ENCODE peak calls at places on chromosomes 7 and 10, in six cellular contexts. E is transverse colon, Y is Peyer's patch, J is fibroblast of villous mesenchyme, M is mesendoderm, H is GM06990. L is an unnamed sample.

GRCh38 chr7:12893292-12893691 is 205.9 kb downstream of the ARL4A start:
- DNase-seq in E (no peak), Y (no peak), J (no peak), M (no peak), H (no peak), L (no peak)

GRCh38 chr10:5951167-5951711 is 26.1 kb downstream of the IL15RA start:
- DNase-seq in E (no peak), Y (peak; percentile 57), J (peak; percentile 78), M (no peak), H (no peak), L (no peak)

GRCh38 chr7:672891-673290 is 53.6 kb upstream of the DNAAF5 start:
- DNase-seq in E (no peak), Y (no peak), J (no peak), M (no peak), H (no peak), L (no peak)

GRCh38 chr7:159013825-159014289 is 130.8 kb downstream of the VIPR2 start:
- DNase-seq in E (no peak), Y (no peak), J (no peak), M (no peak), H (no peak), L (no peak)

GRCh38 chr7:91034459-91035368 is 229.5 kb upstream of the FZD1 start:
- DNase-seq in E (peak; percentile 57), Y (peak; percentile 64), J (peak; percentile 63), M (peak; percentile 57), H (no peak), L (no peak)

GRCh38 chr10:49183596-49184542 is 4.3 kb downstream of the TMEM273 start:
- DNase-seq in E (no peak), Y (no peak), J (no peak), M (no peak), H (no peak), L (no peak)

GRCh38 chr10:49736564-49737113 is 25.5 kb downstream of the OGDHL start:
- DNase-seq in E (no peak), Y (no peak), J (no peak), M (no peak), H (no peak), L (no peak)

GRCh38 chr7:46557295-46557711 is 636.2 kb upstream of the IGFBP3 start:
- DNase-seq in E (peak; percentile 60), Y (peak; percentile 76), J (peak; percentile 97), M (no peak), H (no peak), L (no peak)

GRCh38 chr10:80414126-80414898 is 6.0 kb downstream of the PRXL2A start:
- DNase-seq in E (peak; percentile 48), Y (peak; percentile 66), J (peak; percentile 89), M (no peak), H (no peak), L (no peak)

GRCh38 chr7:142817506-142817905 is 37.4 kb upstream of the EPHB6 start:
- DNase-seq in E (no peak), Y (no peak), J (no peak), M (no peak), H (no peak), L (no peak)

GRCh38 chr7:80659120-80660055 is 20.9 kb downstream of the CD36 start:
- DNase-seq in E (no peak), Y (no peak), J (peak; percentile 55), M (peak; percentile 11), H (no peak), L (no peak)

GRCh38 chr10:9646201-9646600 is 1371.5 kb upstream of the CELF2 start:
- DNase-seq in E (no peak), Y (no peak), J (no peak), M (peak; percentile 16), H (no peak), L (no peak)

GRCh38 chr10:79264942-79265341 is 82.3 kb upstream of the PPIF start:
- DNase-seq in E (no peak), Y (no peak), J (peak; percentile 55), M (peak; percentile 40), H (no peak), L (no peak)

GRCh38 chr7:77580762-77581350 is 43.8 kb downstream of the PTPN12 start:
- DNase-seq in E (no peak), Y (no peak), J (peak; percentile 76), M (no peak), H (no peak), L (no peak)

GRCh38 chr7:42831051-42831952 is 80.6 kb downstream of the C7orf25 start:
- DNase-seq in E (peak; percentile 20), Y (peak; percentile 48), J (peak; percentile 51), M (peak; percentile 41), H (no peak), L (no peak)

GRCh38 chr10:110530131-110530831 is 32.6 kb downstream of the DUSP5 start:
- DNase-seq in E (no peak), Y (peak; percentile 67), J (peak; percentile 74), M (peak; percentile 97), H (no peak), L (no peak)

GRCh38 chr7:130560972-130561371 is 69.1 kb downstream of the MEST start:
- DNase-seq in E (no peak), Y (no peak), J (peak; percentile 59), M (peak; percentile 54), H (peak; percentile 59), L (peak; percentile 13)

GRCh38 chr7:82105463-82105862 is 335.6 kb upstream of the HGF start:
- DNase-seq in E (no peak), Y (no peak), J (peak; percentile 53), M (peak; percentile 51), H (no peak), L (no peak)

GRCh38 chr7:99267530-99268360 is 4.9 kb upstream of the MYH16 start:
- DNase-seq in E (no peak), Y (no peak), J (peak; percentile 63), M (no peak), H (no peak), L (no peak)

GRCh38 chr10:46233101-46233500 is 53.7 kb upstream of the ANTXRL start:
- DNase-seq in E (no peak), Y (peak; percentile 19), J (no peak), M (no peak), H (no peak), L (no peak)

GRCh38 chr7:22601812-22602568 is 102.0 kb upstream of the STEAP1B start:
- DNase-seq in E (no peak), Y (no peak), J (peak; percentile 71), M (peak; percentile 75), H (no peak), L (no peak)

GRCh38 chr7:101315336-101315735 is 6.3 kb downstream of the IFT22 start:
- DNase-seq in E (peak; percentile 46), Y (peak; percentile 75), J (peak; percentile 40), M (peak; percentile 79), H (no peak), L (peak; percentile 36)

GRCh38 chr10:4807803-4808507 is 18.1 kb upstream of the AKR1E2 start:
- DNase-seq in E (no peak), Y (no peak), J (peak; percentile 38), M (peak; percentile 40), H (peak; percentile 25), L (no peak)

GRCh38 chr7:128404826-128405344 is 4.9 kb downstream of the IMPDH1 start:
- DNase-seq in E (no peak), Y (peak; percentile 34), J (no peak), M (no peak), H (no peak), L (no peak)

GRCh38 chr10:129767751-129768150 is 196.3 kb downstream of the EBF3 start:
- DNase-seq in E (peak; percentile 2), Y (no peak), J (no peak), M (no peak), H (no peak), L (no peak)

GRCh38 chr7:39583539-39583938 is 17.3 kb downstream of the YAE1 start:
- DNase-seq in E (no peak), Y (no peak), J (no peak), M (peak; percentile 17), H (no peak), L (no peak)

GRCh38 chr7:17948503-17949238 is 8.4 kb upstream of the SNX13 start:
- DNase-seq in E (no peak), Y (no peak), J (peak; percentile 59), M (no peak), H (no peak), L (no peak)

GRCh38 chr7:36021917-36022550 is 131.0 kb upstream of the EEPD1 start:
- DNase-seq in E (no peak), Y (no peak), J (no peak), M (no peak), H (no peak), L (no peak)

GRCh38 chr10:86411852-86412550 is 45.4 kb upstream of the GRID1 start:
- DNase-seq in E (no peak), Y (no peak), J (no peak), M (no peak), H (no peak), L (no peak)
- H3K4me3 ChIP-seq in E (no peak overlapping the region), Y (no peak overlapping the region), J (no peak overlapping the region), M (no peak overlapping the region), H (no peak overlapping the region), L (peak overlapping the region; percentile 8)

DNA sequence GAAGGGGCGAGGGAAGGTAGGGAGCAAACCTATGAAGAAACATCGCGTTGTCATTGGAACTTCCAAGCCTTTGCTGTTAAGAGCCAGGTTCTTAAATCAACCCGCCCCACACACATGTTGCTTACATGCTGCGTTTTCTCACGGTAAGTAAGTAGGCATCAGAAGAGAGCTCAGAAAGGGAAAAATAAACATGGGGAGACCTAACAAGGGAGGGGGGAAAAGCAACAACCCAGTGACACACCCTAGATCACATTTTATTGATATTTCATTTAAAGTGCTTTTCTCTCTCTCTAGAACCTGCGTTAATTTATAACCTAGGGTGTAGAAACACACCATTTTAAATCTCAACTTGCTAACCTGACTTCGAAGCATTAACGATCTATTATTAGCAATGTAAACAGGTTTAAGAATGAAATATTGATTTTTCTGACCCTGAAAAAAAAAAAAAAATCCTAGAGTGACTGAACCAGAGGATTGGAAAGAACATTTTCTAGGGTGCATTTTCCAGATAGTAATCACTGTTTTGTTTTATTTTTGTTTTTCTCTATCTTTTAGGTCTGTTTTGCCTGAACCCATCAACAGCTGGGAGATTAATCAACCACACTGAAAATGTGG is 3.2 kb downstream of the HOXA2 start:
- DNase-seq in E (no peak), Y (no peak), J (no peak), M (peak; percentile 60), H (no peak), L (no peak)
- H3K4me3 ChIP-seq in E (peak overlapping the region; percentile 66), Y (no peak overlapping the region), J (peak overlapping the region; percentile 33), M (no peak overlapping the region), H (no peak overlapping the region), L (no peak overlapping the region)

GRCh38 chr7:151945224-151945623 is 11.0 kb upstream of the GALNTL5 start:
- DNase-seq in E (no peak), Y (no peak), J (no peak), M (no peak), H (no peak), L (no peak)

GRCh38 chr7:151936207-151936606 is 20.0 kb upstream of the GALNTL5 start:
- DNase-seq in E (no peak), Y (no peak), J (no peak), M (no peak), H (peak; percentile 41), L (no peak)

GRCh38 chr7:151940048-151940845 is 16.0 kb upstream of the GALNTL5 start:
- DNase-seq in E (no peak), Y (no peak), J (peak; percentile 78), M (no peak), H (no peak), L (no peak)

GRCh38 chr7:151938550-151938949 is 17.7 kb upstream of the GALNTL5 start:
- DNase-seq in E (no peak), Y (no peak), J (no peak), M (no peak), H (no peak), L (no peak)

GRCh38 chr7:151941009-151941408 is 15.2 kb upstream of the GALNTL5 start:
- DNase-seq in E (no peak), Y (no peak), J (no peak), M (no peak), H (no peak), L (no peak)
- H3K4me3 ChIP-seq in E (no peak overlapping the region), Y (no peak overlapping the region), J (no peak overlapping the region), M (no peak overlapping the region), H (no peak overlapping the region), L (no peak overlapping the region)

GRCh38 chr10:1159131-1160061 is 103.2 kb downstream of the WDR37 start:
- DNase-seq in E (no peak), Y (peak; percentile 29), J (peak; percentile 32), M (no peak), H (no peak), L (no peak)
- H3K4me3 ChIP-seq in E (no peak overlapping the region), Y (no peak overlapping the region), J (peak overlapping the region; percentile 7), M (no peak overlapping the region), H (no peak overlapping the region), L (no peak overlapping the region)